ENCODE peak calls at places on chromosomes 7 and 10, in ten cellular contexts. R is heart left ventricle, Y is GM23248, M is hepatocyte, Q is heart right ventricle, K is skeletal muscle cell, B is fibroblast of mammary gland, O is upper lobe of right lung, A is mucosa of descending colon, L is body of pancreas. Z is an unnamed sample.

GRCh38 chr10:111297351-111297848 is 220.6 kb downstream of the ADRA2A start:
- DNase-seq in R (no peak), Y (peak), M (peak), Q (no peak), K (no peak), B (peak), O (no peak), A (no peak), L (peak), Z (no peak)

GRCh38 chr7:92631830-92632487 is 41.8 kb upstream of the FAM133B start:
- DNase-seq in R (no peak), Y (peak), M (no peak), Q (no peak), K (no peak), B (no peak), O (no peak), A (no peak), L (no peak), Z (no peak)

GRCh38 chr10:5618829-5619228 is 47.6 kb downstream of the ASB13 start:
- DNase-seq in R (peak), Y (peak), M (no peak), Q (no peak), K (no peak), B (no peak), O (no peak), A (no peak), L (no peak), Z (no peak)

GRCh38 chr7:155834486-155835048 is 22.3 kb upstream of the SHH start:
- DNase-seq in R (no peak), Y (no peak), M (no peak), Q (no peak), K (no peak), B (no peak), O (peak), A (no peak), L (no peak), Z (no peak)

GRCh38 chr7:44541028-44541869 is at the start of gene NPC1L1:
- DNase-seq in R (no peak), Y (no peak), M (peak), Q (no peak), K (no peak), B (no peak), O (peak), A (no peak), L (no peak), Z (no peak)

GRCh38 chr10:110684800-110685446 is 40.8 kb downstream of the RBM20 start:
- DNase-seq in R (no peak), Y (peak), M (no peak), Q (peak), K (no peak), B (no peak), O (no peak), A (peak), L (no peak), Z (no peak)

GRCh38 chr7:121605297-121605640 is 209.2 kb upstream of the FAM3C start:
- DNase-seq in R (no peak), Y (peak), M (peak), Q (no peak), K (no peak), B (peak), O (no peak), A (peak), L (no peak), Z (no peak)

GRCh38 chr7:42407828-42408227 is 170.8 kb upstream of the GLI3 start:
- DNase-seq in R (no peak), Y (no peak), M (no peak), Q (no peak), K (no peak), B (peak), O (no peak), A (no peak), L (no peak), Z (no peak)

GRCh38 chr7:81264116-81264515 is 345.3 kb upstream of the SEMA3C start:
- DNase-seq in R (no peak), Y (no peak), M (no peak), Q (no peak), K (no peak), B (peak), O (no peak), A (peak), L (peak), Z (no peak)

GRCh38 chr7:130272456-130273080 is 5.9 kb downstream of the CPA2 start:
- DNase-seq in R (peak), Y (no peak), M (no peak), Q (no peak), K (no peak), B (no peak), O (no peak), A (no peak), L (no peak), Z (no peak)

GRCh38 chr7:24573554-24574338 is 494 bp downstream of the PALS2 start:
- DNase-seq in R (peak), Y (peak), M (peak), Q (peak), K (no peak), B (peak), O (peak), A (peak), L (peak), Z (no peak)

GRCh38 chr10:5951167-5951711 is 26.1 kb downstream of the IL15RA start:
- DNase-seq in R (no peak), Y (peak), M (no peak), Q (no peak), K (no peak), B (peak), O (peak), A (no peak), L (peak), Z (no peak)

GRCh38 chr10:88467835-88468485 is 115.2 kb downstream of the RNLS start:
- DNase-seq in R (no peak), Y (peak), M (no peak), Q (no peak), K (no peak), B (peak), O (no peak), A (no peak), L (no peak), Z (no peak)

GRCh38 chr7:5354460-5355279 is 69.0 kb downstream of the TNRC18 start:
- DNase-seq in R (no peak), Y (peak), M (peak), Q (peak), K (peak), B (peak), O (no peak), A (peak), L (peak), Z (no peak)

GRCh38 chr10:109891105-109891504 is 32.2 kb downstream of the XPNPEP1 start:
- DNase-seq in R (no peak), Y (peak), M (no peak), Q (no peak), K (no peak), B (peak), O (no peak), A (no peak), L (no peak), Z (no peak)

GRCh38 chr7:121547341-121548092 is 151.4 kb upstream of the FAM3C start:
- DNase-seq in R (no peak), Y (peak), M (peak), Q (no peak), K (peak), B (peak), O (no peak), A (peak), L (peak), Z (peak)

GRCh38 chr7:31893365-31893764 is 176.8 kb downstream of the PDE1C start:
- DNase-seq in R (no peak), Y (no peak), M (no peak), Q (no peak), K (no peak), B (no peak), O (no peak), A (no peak), L (no peak), Z (no peak)

GRCh38 chr7:22387583-22387982 is 30.6 kb upstream of the RAPGEF5 start:
- DNase-seq in R (no peak), Y (peak), M (no peak), Q (no peak), K (peak), B (peak), O (no peak), A (no peak), L (peak), Z (no peak)

GRCh38 chr7:5143935-5144903 is 45.8 kb upstream of the WIPI2 start:
- DNase-seq in R (no peak), Y (peak), M (no peak), Q (no peak), K (no peak), B (peak), O (no peak), A (peak), L (peak), Z (no peak)

GRCh38 chr7:749121-749520 is 22.0 kb upstream of the PRKAR1B start:
- DNase-seq in R (peak), Y (no peak), M (no peak), Q (no peak), K (no peak), B (no peak), O (peak), A (no peak), L (peak), Z (no peak)

GRCh38 chr10:35667971-35668370 is 25.9 kb upstream of the FZD8 start:
- DNase-seq in R (no peak), Y (no peak), M (no peak), Q (no peak), K (no peak), B (no peak), O (no peak), A (no peak), L (no peak), Z (no peak)

GRCh38 chr7:128792471-128793183 is 859 bp downstream of the CCDC136 start:
- DNase-seq in R (no peak), Y (no peak), M (no peak), Q (peak), K (no peak), B (no peak), O (no peak), A (no peak), L (no peak), Z (peak)

GRCh38 chr10:33893502-33893901 is 559.0 kb upstream of the NRP1 start:
- DNase-seq in R (no peak), Y (peak), M (no peak), Q (no peak), K (no peak), B (peak), O (no peak), A (no peak), L (no peak), Z (no peak)

GRCh38 chr7:30688718-30689221 is 6.5 kb upstream of the CRHR2 start:
- DNase-seq in R (no peak), Y (no peak), M (peak), Q (peak), K (no peak), B (no peak), O (no peak), A (no peak), L (peak), Z (no peak)

GRCh38 chr7:156105337-156106106 is 293.3 kb upstream of the SHH start:
- DNase-seq in R (no peak), Y (no peak), M (no peak), Q (no peak), K (no peak), B (no peak), O (no peak), A (no peak), L (no peak), Z (no peak)

GRCh38 chr7:81831883-81832282 is 62.0 kb upstream of the HGF start:
- DNase-seq in R (no peak), Y (no peak), M (no peak), Q (no peak), K (no peak), B (no peak), O (no peak), A (no peak), L (no peak), Z (no peak)

GRCh38 chr7:4612939-4613841 is 68.9 kb upstream of the FOXK1 start:
- DNase-seq in R (no peak), Y (peak), M (no peak), Q (peak), K (no peak), B (peak), O (no peak), A (no peak), L (peak), Z (no peak)

GRCh38 chr10:34437897-34438296 is 377.2 kb downstream of the PARD3 start:
- DNase-seq in R (no peak), Y (no peak), M (no peak), Q (peak), K (no peak), B (no peak), O (no peak), A (no peak), L (peak), Z (no peak)

GRCh38 chr7:158946329-158946728 is 90.0 kb downstream of the DYNC2I1 start:
- DNase-seq in R (no peak), Y (no peak), M (no peak), Q (no peak), K (no peak), B (no peak), O (no peak), A (no peak), L (no peak), Z (no peak)

GRCh38 chr7:30136339-30136738 is 1.6 kb downstream of the MTURN start:
- DNase-seq in R (no peak), Y (no peak), M (no peak), Q (no peak), K (no peak), B (no peak), O (peak), A (no peak), L (no peak), Z (no peak)

GRCh38 chr10:48322017-48322416 is 15.5 kb downstream of the MAPK8 start:
- DNase-seq in R (no peak), Y (peak), M (no peak), Q (no peak), K (no peak), B (no peak), O (no peak), A (no peak), L (no peak), Z (no peak)

GRCh38 chr7:72493850-72494661 is 81.9 kb upstream of the CALN1 start:
- DNase-seq in R (no peak), Y (peak), M (peak), Q (peak), K (peak), B (peak), O (peak), A (peak), L (peak), Z (peak)

GRCh38 chr7:100390286-100391028 is 17.2 kb downstream of the PILRA start:
- DNase-seq in R (no peak), Y (no peak), M (no peak), Q (no peak), K (no peak), B (no peak), O (no peak), A (no peak), L (no peak), Z (no peak)

GRCh38 chr7:30474893-30475292 is 3.7 kb downstream of the NOD1 start:
- DNase-seq in R (no peak), Y (peak), M (no peak), Q (no peak), K (peak), B (peak), O (no peak), A (no peak), L (peak), Z (no peak)

GRCh38 chr7:150848561-150849115 is 3.7 kb upstream of the AOC1 start:
- DNase-seq in R (no peak), Y (no peak), M (no peak), Q (no peak), K (no peak), B (no peak), O (no peak), A (no peak), L (no peak), Z (no peak)

GRCh38 chr10:80277016-80277415 is 12.4 kb downstream of the MAT1A start:
- DNase-seq in R (no peak), Y (no peak), M (no peak), Q (no peak), K (no peak), B (no peak), O (no peak), A (no peak), L (no peak), Z (no peak)

GRCh38 chr7:156163747-156164146 is 351.5 kb upstream of the SHH start:
- DNase-seq in R (no peak), Y (no peak), M (no peak), Q (no peak), K (no peak), B (no peak), O (no peak), A (no peak), L (no peak), Z (no peak)

GRCh38 chr7:38162036-38162435 is 16.0 kb upstream of the STARD3NL start:
- DNase-seq in R (no peak), Y (no peak), M (no peak), Q (no peak), K (no peak), B (no peak), O (no peak), A (no peak), L (no peak), Z (no peak)

GRCh38 chr10:49410365-49411074 is 14.6 kb upstream of the DRGX start:
- DNase-seq in R (peak), Y (no peak), M (no peak), Q (peak), K (no peak), B (no peak), O (no peak), A (no peak), L (peak), Z (no peak)

GRCh38 chr7:134966691-134967090 is 19.6 kb upstream of the AGBL3 start:
- DNase-seq in R (no peak), Y (no peak), M (peak), Q (no peak), K (no peak), B (no peak), O (no peak), A (peak), L (no peak), Z (no peak)

GRCh38 chr7:134963031-134963430 is 23.3 kb upstream of the AGBL3 start:
- DNase-seq in R (no peak), Y (no peak), M (no peak), Q (no peak), K (no peak), B (no peak), O (no peak), A (no peak), L (no peak), Z (no peak)

GRCh38 chr7:134959810-134960209 is 26.5 kb upstream of the AGBL3 start:
- DNase-seq in R (no peak), Y (no peak), M (no peak), Q (no peak), K (no peak), B (no peak), O (no peak), A (no peak), L (no peak), Z (no peak)

GRCh38 chr7:134957005-134957404 is 29.3 kb upstream of the AGBL3 start:
- DNase-seq in R (no peak), Y (no peak), M (no peak), Q (no peak), K (no peak), B (no peak), O (no peak), A (no peak), L (no peak), Z (no peak)

GRCh38 chr7:134962270-134962669 is 24.0 kb upstream of the AGBL3 start:
- DNase-seq in R (no peak), Y (no peak), M (no peak), Q (no peak), K (no peak), B (peak), O (no peak), A (no peak), L (no peak), Z (no peak)
- H3K4me3 ChIP-seq in R (no peak), Y (no peak), M (no peak), Q (no peak), K (no peak), B (no peak), O (no peak), A (no peak), L (no peak), Z (no peak)

DNA sequence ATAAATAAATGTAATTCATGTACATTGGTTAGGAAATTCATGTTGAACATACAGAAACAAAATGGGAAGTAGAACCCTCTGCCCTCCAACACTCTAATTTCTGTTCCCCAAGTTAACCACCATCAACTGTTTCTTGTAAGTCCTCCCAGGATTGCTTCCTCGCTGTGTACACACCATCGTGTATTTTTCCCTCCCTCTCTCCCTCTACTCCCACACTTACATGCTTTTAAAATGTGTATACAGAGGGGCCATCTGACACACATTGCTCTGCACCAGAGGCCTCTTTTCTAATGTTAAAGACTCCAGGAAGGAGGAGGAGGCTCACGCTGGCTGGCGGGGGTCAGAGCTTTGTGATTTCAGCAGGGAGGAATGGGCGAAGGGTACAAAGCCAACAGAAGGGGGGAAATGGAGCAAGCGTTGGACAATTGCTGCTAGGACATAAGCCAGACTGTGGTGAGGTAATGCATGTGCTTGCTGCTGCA is 1.9 kb upstream of the EPHA1 start:
- DNase-seq in R (no peak), Y (peak), M (no peak), Q (no peak), K (peak), B (peak), O (no peak), A (no peak), L (peak), Z (no peak)
- H3K4me3 ChIP-seq in R (no peak), Y (no peak), M (no peak), Q (no peak), K (no peak), B (no peak), O (no peak), A (no peak), L (no peak), Z (no peak)

GRCh38 chr10:100913470-100913865 is 705 bp downstream of the SLF2 start:
- DNase-seq in R (no peak), Y (peak), M (no peak), Q (no peak), K (no peak), B (no peak), O (no peak), A (no peak), L (no peak), Z (peak)

GRCh38 chr10:100912609-100913469 is at the start of gene SLF2:
- DNase-seq in R (peak), Y (peak), M (peak), Q (peak), K (peak), B (peak), O (peak), A (peak), L (peak), Z (peak)

GRCh38 chr10:100909506-100910260 is 3.1 kb upstream of the SLF2 start:
- DNase-seq in R (no peak), Y (no peak), M (peak), Q (no peak), K (no peak), B (peak), O (no peak), A (no peak), L (no peak), Z (peak)

GRCh38 chr10:100912013-100912608 is 652 bp upstream of the SLF2 start:
- DNase-seq in R (no peak), Y (peak), M (peak), Q (peak), K (no peak), B (peak), O (no peak), A (peak), L (peak), Z (no peak)

GRCh38 chr10:100911472-100911871 is 1.3 kb upstream of the SLF2 start:
- DNase-seq in R (no peak), Y (no peak), M (no peak), Q (no peak), K (no peak), B (no peak), O (no peak), A (no peak), L (no peak), Z (no peak)
- H3K4me3 ChIP-seq in R (no peak), Y (peak), M (no peak), Q (no peak), K (no peak), B (no peak), O (peak), A (no peak), L (no peak), Z (no peak)

GRCh38 chr10:81848931-81849330 is 26.1 kb upstream of the NRG3 start:
- DNase-seq in R (no peak), Y (no peak), M (no peak), Q (no peak), K (no peak), B (no peak), O (no peak), A (no peak), L (no peak), Z (no peak)
- H3K4me3 ChIP-seq in R (no peak), Y (no peak), M (no peak), Q (no peak), K (no peak), B (no peak), O (no peak), A (no peak), L (no peak), Z (no peak)

GRCh38 chr10:13441476-13441875 is 87.3 kb downstream of the BEND7 start:
- DNase-seq in R (no peak), Y (no peak), M (no peak), Q (no peak), K (no peak), B (peak), O (no peak), A (no peak), L (no peak), Z (no peak)

GRCh38 chr10:13437026-13437555 is 89.0 kb upstream of the SEPHS1 start:
- DNase-seq in R (no peak), Y (no peak), M (no peak), Q (no peak), K (no peak), B (no peak), O (no peak), A (no peak), L (no peak), Z (no peak)

GRCh38 chr10:13440709-13441061 is 88.1 kb downstream of the BEND7 start:
- DNase-seq in R (no peak), Y (no peak), M (no peak), Q (no peak), K (no peak), B (no peak), O (no peak), A (no peak), L (no peak), Z (no peak)

GRCh38 chr10:13439771-13440708 is 88.8 kb downstream of the BEND7 start:
- DNase-seq in R (peak), Y (peak), M (peak), Q (peak), K (no peak), B (peak), O (peak), A (peak), L (peak), Z (no peak)

GRCh38 chr10:13439313-13439712 is 89.5 kb downstream of the BEND7 start:
- DNase-seq in R (no peak), Y (no peak), M (no peak), Q (no peak), K (no peak), B (no peak), O (no peak), A (no peak), L (no peak), Z (no peak)
- H3K4me3 ChIP-seq in R (no peak), Y (no peak), M (no peak), Q (no peak), K (no peak), B (no peak), O (no peak), A (no peak), L (no peak), Z (no peak)